ENCODE peak calls at places on chromosomes 2 and 18, in nine cellular contexts. One of them, this sample, is unnamed.

GRCh38 chr2:237563816-237564215 is 2.6 kb upstream of the PRLH start:
- DNase-seq in DMS153: no peak
- DNase-seq in GM06990: no peak
- DNase-seq in AG10803: peak
- DNase-seq in anterior cingulate cortex: no peak
- DNase-seq in CD4-positive, alpha-beta T cell: no peak
- DNase-seq in iPS-NIHi11: peak
- DNase-seq in GM12892: no peak
- DNase-seq in KBM-7: no peak
- DNase-seq in this sample: peak

GRCh38 chr2:64819774-64820688 is 166.3 kb upstream of the SERTAD2 start:
- DNase-seq in DMS153: no peak
- DNase-seq in GM06990: peak
- DNase-seq in AG10803: no peak
- DNase-seq in anterior cingulate cortex: no peak
- DNase-seq in CD4-positive, alpha-beta T cell: peak
- DNase-seq in iPS-NIHi11: no peak
- DNase-seq in GM12892: peak
- DNase-seq in KBM-7: peak
- DNase-seq in this sample: no peak

GRCh38 chr2:179129574-179130238 is 79.8 kb upstream of the CCDC141 start:
- DNase-seq in DMS153: no peak
- DNase-seq in GM06990: no peak
- DNase-seq in AG10803: no peak
- DNase-seq in anterior cingulate cortex: no peak
- DNase-seq in CD4-positive, alpha-beta T cell: no peak
- DNase-seq in iPS-NIHi11: peak
- DNase-seq in GM12892: no peak
- DNase-seq in KBM-7: no peak
- DNase-seq in this sample: no peak

GRCh38 chr2:124081154-124081771 is 56.2 kb downstream of the CNTNAP5 start:
- DNase-seq in DMS153: no peak
- DNase-seq in GM06990: no peak
- DNase-seq in AG10803: no peak
- DNase-seq in anterior cingulate cortex: no peak
- DNase-seq in CD4-positive, alpha-beta T cell: no peak
- DNase-seq in iPS-NIHi11: no peak
- DNase-seq in GM12892: no peak
- DNase-seq in KBM-7: no peak
- DNase-seq in this sample: no peak

GRCh38 chr18:75433098-75433497 is 5.6 kb upstream of the SMIM21 start:
- DNase-seq in DMS153: no peak
- DNase-seq in GM06990: no peak
- DNase-seq in AG10803: no peak
- DNase-seq in anterior cingulate cortex: no peak
- DNase-seq in CD4-positive, alpha-beta T cell: no peak
- DNase-seq in iPS-NIHi11: peak
- DNase-seq in GM12892: no peak
- DNase-seq in KBM-7: no peak
- DNase-seq in this sample: no peak

GRCh38 chr18:55586841-55587240 is 1.2 kb downstream of the TCF4 start:
- DNase-seq in DMS153: peak
- DNase-seq in GM06990: no peak
- DNase-seq in AG10803: peak
- DNase-seq in anterior cingulate cortex: peak
- DNase-seq in CD4-positive, alpha-beta T cell: no peak
- DNase-seq in iPS-NIHi11: no peak
- DNase-seq in GM12892: no peak
- DNase-seq in KBM-7: no peak
- DNase-seq in this sample: no peak

GRCh38 chr2:206361407-206362045 is 81.8 kb upstream of the ADAM23 start:
- DNase-seq in DMS153: no peak
- DNase-seq in GM06990: peak
- DNase-seq in AG10803: no peak
- DNase-seq in anterior cingulate cortex: no peak
- DNase-seq in CD4-positive, alpha-beta T cell: no peak
- DNase-seq in iPS-NIHi11: no peak
- DNase-seq in GM12892: no peak
- DNase-seq in KBM-7: no peak
- DNase-seq in this sample: no peak

GRCh38 chr2:216756435-216756834 is 61.1 kb upstream of the IGFBP5 start:
- DNase-seq in DMS153: no peak
- DNase-seq in GM06990: no peak
- DNase-seq in AG10803: no peak
- DNase-seq in anterior cingulate cortex: no peak
- DNase-seq in CD4-positive, alpha-beta T cell: no peak
- DNase-seq in iPS-NIHi11: no peak
- DNase-seq in GM12892: no peak
- DNase-seq in KBM-7: no peak
- DNase-seq in this sample: no peak

GRCh38 chr2:225763711-225764110 is 364.2 kb downstream of the NYAP2 start:
- DNase-seq in DMS153: no peak
- DNase-seq in GM06990: no peak
- DNase-seq in AG10803: no peak
- DNase-seq in anterior cingulate cortex: no peak
- DNase-seq in CD4-positive, alpha-beta T cell: no peak
- DNase-seq in iPS-NIHi11: no peak
- DNase-seq in GM12892: no peak
- DNase-seq in KBM-7: no peak
- DNase-seq in this sample: no peak

This sample was measured in right lobe of liver.